ENCODE peak calls at places on chromosomes 6 and 20, in four cellular contexts. One of them, this sample, is unnamed.

GRCh38 chr6:131909408-131910218 is 41.6 kb downstream of the CCN2 start:
- DNase-seq in fibroblast of gingiva: peak; percentile 64
- DNase-seq in activated CD4-positive, CD25-positive, alpha-beta regulatory T cell: peak; percentile 52
- DNase-seq in SW480: peak; percentile 56
- DNase-seq in this sample: peak; percentile 76

GRCh38 chr20:62507323-62507722 is 31.5 kb upstream of the GATA5 start:
- DNase-seq in fibroblast of gingiva: no peak
- DNase-seq in activated CD4-positive, CD25-positive, alpha-beta regulatory T cell: no peak
- DNase-seq in SW480: no peak
- DNase-seq in this sample: no peak

GRCh38 chr6:162726997-162727346 is 594 bp downstream of the PRKN start:
- DNase-seq in activated CD4-positive, CD25-positive, alpha-beta regulatory T cell: no peak
- DNase-seq in SW480: peak; percentile 3
- DNase-seq in fibroblast of gingiva: no peak
- DNase-seq in this sample: no peak

GRCh38 chr6:11711644-11711993 is 67.0 kb downstream of the ADTRP start:
- DNase-seq in activated CD4-positive, CD25-positive, alpha-beta regulatory T cell: peak; percentile 46
- DNase-seq in SW480: no peak
- DNase-seq in fibroblast of gingiva: no peak
- DNase-seq in this sample: no peak

GRCh38 chr6:26457407-26457795 is 354 bp upstream of the BTN2A1 start:
- DNase-seq in SW480: peak; percentile 26
- DNase-seq in activated CD4-positive, CD25-positive, alpha-beta regulatory T cell: no peak
- DNase-seq in fibroblast of gingiva: no peak
- DNase-seq in this sample: no peak

GRCh38 chr20:64247312-64247627 is 8.3 kb upstream of the PCMTD2 start:
- DNase-seq in fibroblast of gingiva: no peak
- DNase-seq in SW480: no peak
- DNase-seq in activated CD4-positive, CD25-positive, alpha-beta regulatory T cell: no peak
- DNase-seq in this sample: no peak

GRCh38 chr20:25275813-25276532 is 28.1 kb downstream of the PYGB start:
- DNase-seq in activated CD4-positive, CD25-positive, alpha-beta regulatory T cell: no peak
- DNase-seq in fibroblast of gingiva: no peak
- DNase-seq in SW480: no peak
- DNase-seq in this sample: no peak

GRCh38 chr6:111423960-111424846 is 58.8 kb downstream of the REV3L start:
- DNase-seq in activated CD4-positive, CD25-positive, alpha-beta regulatory T cell: no peak
- DNase-seq in SW480: no peak
- DNase-seq in fibroblast of gingiva: peak; percentile 18
- DNase-seq in this sample: no peak

GRCh38 chr20:58652606-58653303 is 1.7 kb downstream of the STX16 start:
- DNase-seq in fibroblast of gingiva: no peak
- DNase-seq in activated CD4-positive, CD25-positive, alpha-beta regulatory T cell: no peak
- DNase-seq in SW480: no peak
- DNase-seq in this sample: peak; percentile 17

GRCh38 chr20:17545127-17545526 is 13.9 kb upstream of the BFSP1 start:
- DNase-seq in fibroblast of gingiva: no peak
- DNase-seq in SW480: no peak
- DNase-seq in activated CD4-positive, CD25-positive, alpha-beta regulatory T cell: no peak
- DNase-seq in this sample: no peak

GRCh38 chr6:89048286-89048923 is 32.1 kb upstream of the PNRC1 start:
- DNase-seq in SW480: no peak
- DNase-seq in activated CD4-positive, CD25-positive, alpha-beta regulatory T cell: no peak
- DNase-seq in fibroblast of gingiva: no peak
- DNase-seq in this sample: no peak

GRCh38 chr6:126140015-126140414 is 153.7 kb downstream of the TRMT11 start:
- DNase-seq in fibroblast of gingiva: no peak
- DNase-seq in activated CD4-positive, CD25-positive, alpha-beta regulatory T cell: no peak
- DNase-seq in SW480: no peak
- DNase-seq in this sample: no peak

GRCh38 chr6:146339716-146340115 is 203.9 kb upstream of the RAB32 start:
- DNase-seq in SW480: no peak
- DNase-seq in fibroblast of gingiva: peak; percentile 60
- DNase-seq in activated CD4-positive, CD25-positive, alpha-beta regulatory T cell: no peak
- DNase-seq in this sample: no peak

GRCh38 chr20:18790787-18791186 is 22.8 kb upstream of the SCP2D1 start:
- DNase-seq in SW480: no peak
- DNase-seq in activated CD4-positive, CD25-positive, alpha-beta regulatory T cell: no peak
- DNase-seq in fibroblast of gingiva: no peak
- DNase-seq in this sample: no peak

GRCh38 chr6:103236923-103237322 is 1622.8 kb downstream of the HACE1 start:
- DNase-seq in fibroblast of gingiva: no peak
- DNase-seq in activated CD4-positive, CD25-positive, alpha-beta regulatory T cell: no peak
- DNase-seq in SW480: no peak
- DNase-seq in this sample: no peak

GRCh38 chr20:50848341-50848808 is 53.5 kb downstream of the BCAS4 start:
- DNase-seq in SW480: no peak
- DNase-seq in activated CD4-positive, CD25-positive, alpha-beta regulatory T cell: no peak
- DNase-seq in fibroblast of gingiva: peak; percentile 15
- DNase-seq in this sample: no peak

GRCh38 chr6:168167431-168168315 is 88.7 kb upstream of the FRMD1 start:
- DNase-seq in fibroblast of gingiva: no peak
- DNase-seq in activated CD4-positive, CD25-positive, alpha-beta regulatory T cell: no peak
- DNase-seq in SW480: no peak
- DNase-seq in this sample: no peak

GRCh38 chr20:56347628-56348305 is 11.0 kb upstream of the FAM210B start:
- DNase-seq in activated CD4-positive, CD25-positive, alpha-beta regulatory T cell: no peak
- DNase-seq in fibroblast of gingiva: no peak
- DNase-seq in SW480: no peak
- DNase-seq in this sample: no peak

GRCh38 chr6:145668844-145669243 is 66.5 kb downstream of the EPM2A start:
- DNase-seq in activated CD4-positive, CD25-positive, alpha-beta regulatory T cell: no peak
- DNase-seq in SW480: no peak
- DNase-seq in fibroblast of gingiva: no peak
- DNase-seq in this sample: no peak

GRCh38 chr20:15449061-15449460 is 1111.6 kb upstream of the FLRT3 start:
- DNase-seq in fibroblast of gingiva: no peak
- DNase-seq in SW480: no peak
- DNase-seq in activated CD4-positive, CD25-positive, alpha-beta regulatory T cell: no peak
- DNase-seq in this sample: no peak

GRCh38 chr20:47583551-47583950 is 81.9 kb downstream of the NCOA3 start:
- DNase-seq in SW480: no peak
- DNase-seq in fibroblast of gingiva: no peak
- DNase-seq in activated CD4-positive, CD25-positive, alpha-beta regulatory T cell: no peak
- DNase-seq in this sample: no peak

GRCh38 chr6:56708810-56709597 is 66.3 kb upstream of the DST start:
- DNase-seq in activated CD4-positive, CD25-positive, alpha-beta regulatory T cell: no peak
- DNase-seq in SW480: peak; percentile 34
- DNase-seq in fibroblast of gingiva: peak; percentile 63
- DNase-seq in this sample: no peak

GRCh38 chr6:39930540-39930939 is 3.7 kb downstream of the MOCS1 start:
- DNase-seq in fibroblast of gingiva: no peak
- DNase-seq in activated CD4-positive, CD25-positive, alpha-beta regulatory T cell: no peak
- DNase-seq in SW480: no peak
- DNase-seq in this sample: no peak

GRCh38 chr6:13488015-13488895 is 855 bp upstream of the GFOD1 start:
- DNase-seq in activated CD4-positive, CD25-positive, alpha-beta regulatory T cell: no peak
- DNase-seq in fibroblast of gingiva: peak; percentile 47
- DNase-seq in SW480: no peak
- DNase-seq in this sample: peak; percentile 12

GRCh38 chr20:63808145-63808724 is 22.8 kb downstream of the ZBTB46 start:
- DNase-seq in fibroblast of gingiva: no peak
- DNase-seq in activated CD4-positive, CD25-positive, alpha-beta regulatory T cell: no peak
- DNase-seq in SW480: no peak
- DNase-seq in this sample: no peak

GRCh38 chr20:48017504-48017903 is 232.2 kb upstream of the SULF2 start:
- DNase-seq in activated CD4-positive, CD25-positive, alpha-beta regulatory T cell: no peak
- DNase-seq in SW480: no peak
- DNase-seq in fibroblast of gingiva: no peak
- DNase-seq in this sample: no peak

GRCh38 chr20:47998736-47999135 is 213.5 kb upstream of the SULF2 start:
- DNase-seq in SW480: no peak
- DNase-seq in activated CD4-positive, CD25-positive, alpha-beta regulatory T cell: no peak
- DNase-seq in fibroblast of gingiva: no peak
- DNase-seq in this sample: no peak